ENCODE peak calls at places on chromosomes 12 and 14, in seven cellular contexts. F, X, U, Q, W, M and J are unnamed samples.
A peak's percentile ranks its signal among the peaks of the same experiment; 100 is the strongest.

GRCh38 chr14:91149462-91149861 is 35.6 kb downstream of the DGLUCY start:
- DNase-seq in Q (peak; percentile 57), M (peak; percentile 75), U (no peak), W (peak; percentile 79), X (no peak), F (no peak), J (no peak)

GRCh38 chr14:67319142-67319541 is 40.5 kb downstream of the ATP6V1D start:
- DNase-seq in M (no peak), F (no peak), Q (no peak), W (no peak), X (no peak), U (no peak), J (no peak)

GRCh38 chr12:71297930-71298329 is 140.1 kb upstream of the TSPAN8 start:
- DNase-seq in W (no peak), X (no peak), U (no peak), Q (no peak), M (no peak), F (no peak), J (no peak)

GRCh38 chr14:64509036-64509435 is 4.5 kb downstream of the ZBTB1 start:
- DNase-seq in F (no peak), W (no peak), M (no peak), U (no peak), X (no peak), Q (no peak), J (no peak)

GRCh38 chr14:52007211-52007610 is 17.9 kb downstream of the RTRAF start:
- DNase-seq in Q (no peak), U (no peak), W (no peak), X (no peak), M (no peak), F (no peak), J (no peak)

GRCh38 chr14:55129428-55130193 is 559 bp downstream of the LGALS3 start:
- DNase-seq in Q (peak; percentile 71), M (peak; percentile 70), W (peak; percentile 87), X (no peak), F (no peak), U (peak; percentile 45), J (peak; percentile 43)

GRCh38 chr14:89340200-89340667 is 76.8 kb downstream of the FOXN3 start:
- DNase-seq in U (no peak), F (no peak), Q (no peak), X (no peak), W (no peak), M (no peak), J (no peak)

GRCh38 chr12:42873401-42873800 is 283.9 kb upstream of the PRICKLE1 start:
- DNase-seq in Q (no peak), W (no peak), F (no peak), M (no peak), U (no peak), X (no peak), J (no peak)

GRCh38 chr14:64218344-64219240 is 75.6 kb downstream of the ESR2 start:
- DNase-seq in X (no peak), U (no peak), Q (peak; percentile 54), F (no peak), W (no peak), M (peak; percentile 78), J (no peak)

GRCh38 chr14:75579882-75580281 is 1.5 kb downstream of the FLVCR2 start:
- DNase-seq in Q (no peak), M (no peak), U (no peak), X (no peak), W (no peak), F (no peak), J (no peak)

GRCh38 chr12:52645120-52645761 is 6.8 kb downstream of the KRT2 start:
- DNase-seq in M (no peak), X (no peak), Q (no peak), U (peak; percentile 85), F (no peak), W (peak; percentile 13), J (no peak)

DNA sequence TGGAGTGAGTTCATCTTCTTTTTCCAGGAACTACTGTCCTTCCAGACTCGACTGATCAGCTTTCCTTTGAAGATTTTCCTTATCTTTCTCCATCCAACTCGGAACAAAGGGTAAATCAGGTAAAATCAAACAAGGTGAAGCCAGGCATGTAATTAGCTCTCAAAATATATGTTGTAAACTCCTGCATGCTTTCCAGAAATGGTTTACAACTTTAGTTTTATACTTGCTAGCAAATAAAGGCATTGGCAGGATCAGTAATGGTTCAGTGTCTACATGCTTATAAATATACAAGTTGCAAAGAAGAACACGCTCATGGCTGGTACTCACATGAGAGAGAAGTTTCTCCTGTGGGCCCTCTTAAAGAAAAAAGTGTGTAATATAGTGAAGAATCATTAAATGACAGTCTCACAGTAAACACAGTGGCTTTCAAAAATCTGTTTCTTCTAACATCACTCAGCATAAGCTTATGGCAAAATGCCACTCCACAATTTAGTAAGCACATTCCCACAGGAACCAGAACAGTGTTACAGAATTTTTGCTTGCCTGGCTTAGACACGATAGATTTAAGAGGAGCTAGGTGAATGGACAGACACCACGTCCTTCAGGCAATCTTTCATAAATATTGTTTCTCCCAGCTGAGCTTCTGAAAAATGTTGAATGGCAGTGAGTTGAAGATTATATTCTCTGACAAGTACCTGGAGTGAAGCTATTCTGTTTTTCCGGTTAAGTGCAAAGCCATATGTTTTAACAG is 102.3 kb downstream of the FSCB start:
- DNase-seq in U (no peak), M (no peak), W (no peak), Q (no peak), X (no peak), F (no peak), J (no peak)
- H3K9me3 ChIP-seq in U (no peaks in the 10 kb centered on the region), M (no peaks in the 10 kb centered on the region), W (no peaks in the 10 kb centered on the region), Q (no peaks in the 10 kb centered on the region), X (no peaks in the 10 kb centered on the region), F (no peaks in the 10 kb centered on the region), J (no peaks in the 10 kb centered on the region)

DNA sequence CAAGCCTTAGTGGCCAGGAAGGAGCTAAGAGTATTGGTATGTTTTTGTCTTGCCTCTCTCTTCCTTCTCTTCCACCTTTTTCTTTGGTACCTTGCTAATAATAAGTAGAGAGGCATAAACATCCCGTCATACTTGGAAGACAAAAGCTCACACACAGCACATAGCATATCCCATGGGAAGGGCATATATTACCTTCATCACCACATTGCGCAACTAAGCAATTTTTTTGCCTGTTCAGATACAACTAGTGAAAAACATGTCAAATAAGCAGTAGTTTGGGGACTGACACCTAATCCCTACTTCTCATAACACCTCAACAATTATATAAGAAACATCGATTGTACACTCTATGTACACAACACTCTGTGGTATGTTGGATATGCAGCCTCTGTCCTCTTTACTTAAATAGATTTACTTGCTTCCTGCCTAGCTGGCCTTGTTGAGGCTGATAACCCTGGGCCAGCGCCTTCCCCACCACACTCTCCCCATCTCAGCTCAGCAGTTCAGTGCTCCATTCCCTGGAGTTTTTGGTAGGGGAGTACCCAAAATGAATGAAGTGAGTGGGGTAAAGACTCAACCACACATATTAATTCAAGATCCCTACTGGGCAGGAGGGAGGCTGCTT is 35.4 kb downstream of the MBIP start:
- DNase-seq in M (no peak), X (no peak), W (no peak), U (no peak), F (no peak), Q (no peak), J (no peak)
- H3K9me3 ChIP-seq in M (no peaks in the 10 kb centered on the region), X (no peaks in the 10 kb centered on the region), W (no peaks in the 10 kb centered on the region), U (no peaks in the 10 kb centered on the region), F (no peaks in the 10 kb centered on the region), Q (no peaks in the 10 kb centered on the region), J (no peaks in the 10 kb centered on the region)

GRCh38 chr14:45947785-45948184 is 694.8 kb upstream of the MIS18BP1 start:
- DNase-seq in U (no peak), W (no peak), Q (no peak), X (no peak), M (no peak), F (no peak), J (no peak)
- H3K9me3 ChIP-seq in U (no peaks in the 10 kb centered on the region), W (no peaks in the 10 kb centered on the region), Q (no peaks in the 10 kb centered on the region), X (no peaks in the 10 kb centered on the region), M (no peaks in the 10 kb centered on the region), F (no peaks in the 10 kb centered on the region), J (no peaks in the 10 kb centered on the region)

GRCh38 chr14:19947413-19948090 is 16.8 kb downstream of the OR4K1 start:
- DNase-seq in M (no peak), U (no peak), X (no peak), F (no peak), Q (no peak), W (no peak), J (no peak)

GRCh38 chr14:19941668-19942067 is 11.0 kb downstream of the OR4K1 start:
- DNase-seq in U (no peak), W (no peak), X (no peak), Q (no peak), M (no peak), F (no peak), J (no peak)
- H3K9me3 ChIP-seq in U (no peaks in the 10 kb centered on the region), W (no peaks in the 10 kb centered on the region), X (no peaks in the 10 kb centered on the region), Q (no peaks in the 10 kb centered on the region), M (no peaks in the 10 kb centered on the region), F (peaks cover 6% of the 10 kb centered on the region), J (no peaks in the 10 kb centered on the region)

GRCh38 chr12:58602179-58602578 is 318.1 kb downstream of the LRIG3 start:
- DNase-seq in Q (no peak), W (no peak), X (no peak), F (no peak), M (no peak), U (no peak), J (no peak)
- H3K9me3 ChIP-seq in Q (no peaks in the 10 kb centered on the region), W (no peaks in the 10 kb centered on the region), X (no peaks in the 10 kb centered on the region), F (no peaks in the 10 kb centered on the region), M (no peaks in the 10 kb centered on the region), U (no peaks in the 10 kb centered on the region), J (no peaks in the 10 kb centered on the region)

GRCh38 chr14:105871590-105871989 is 345.2 kb downstream of the TMEM121 start:
- DNase-seq in M (no peak), Q (no peak), X (no peak), W (no peak), F (no peak), U (no peak), J (no peak)
- H3K9me3 ChIP-seq in M (no peaks in the 10 kb centered on the region), Q (no peaks in the 10 kb centered on the region), X (no peaks in the 10 kb centered on the region), W (peaks cover 4% of the 10 kb centered on the region), F (peaks cover 23% of the 10 kb centered on the region), U (no peaks in the 10 kb centered on the region), J (no peaks in the 10 kb centered on the region)

GRCh38 chr12:50685641-50686040 is 78.3 kb upstream of the ATF1 start:
- DNase-seq in Q (no peak), M (no peak), F (no peak), W (no peak), X (no peak), U (no peak), J (no peak)
- H3K9me3 ChIP-seq in Q (no peaks in the 10 kb centered on the region), M (no peaks in the 10 kb centered on the region), F (no peaks in the 10 kb centered on the region), W (no peaks in the 10 kb centered on the region), X (no peaks in the 10 kb centered on the region), U (no peaks in the 10 kb centered on the region), J (no peaks in the 10 kb centered on the region)